ENCODE peak calls at places on chromosomes 6 and 20, in five cellular contexts. C is fibroblast of the aortic adventitia; D is upper lobe of right lung; T is SK-N-SH; Z is activated naive CD4-positive, alpha-beta T cell treated with anti-CD3 and anti-CD28 coated beads, Interleukin-2, amount 50 U/mL, for 16 hours. B is an unnamed sample.

GRCh38 chr20:50336631-50337030 is 146.0 kb downstream of the CEBPB start:
- DNase-seq in T (no peak), Z (no peak), D (no peak), C (no peak), B (no peak)

GRCh38 chr6:125865015-125865414 is 74.3 kb downstream of the NCOA7 start:
- DNase-seq in Z (no peak), T (no peak), C (no peak), D (no peak), B (no peak)

GRCh38 chr20:57676517-57677322 is 33.1 kb downstream of the PMEPA1 start:
- DNase-seq in C (no peak), D (no peak), Z (no peak), T (no peak), B (no peak)

GRCh38 chr6:16204653-16205376 is 33.6 kb upstream of the GMPR start:
- DNase-seq in Z (no peak), T (no peak), C (no peak), D (no peak), B (no peak)

GRCh38 chr6:90266845-90267621 is 29.6 kb downstream of the BACH2 start:
- DNase-seq in T (no peak), Z (no peak), C (no peak), D (no peak), B (no peak)

GRCh38 chr20:53735536-53736050 is 142.0 kb upstream of the ZNF217 start:
- DNase-seq in T (no peak), C (peak), D (no peak), Z (no peak), B (no peak)

GRCh38 chr6:147177286-147177685 is 26.9 kb upstream of the STXBP5 start:
- DNase-seq in D (no peak), T (no peak), Z (no peak), C (peak), B (no peak)

GRCh38 chr20:24755411-24755922 is 193.6 kb upstream of the CST7 start:
- DNase-seq in D (no peak), T (no peak), Z (no peak), C (no peak), B (no peak)

GRCh38 chr20:61933951-61934715 is 131.5 kb downstream of the TAF4 start:
- DNase-seq in C (no peak), Z (peak), T (no peak), D (peak), B (peak)

GRCh38 chr6:161080263-161080970 is 88.8 kb downstream of the MAP3K4 start:
- DNase-seq in D (no peak), C (no peak), T (no peak), Z (no peak), B (no peak)

GRCh38 chr6:113102761-113103160 is 754.4 kb upstream of the MARCKS start:
- DNase-seq in D (no peak), Z (no peak), C (no peak), T (no peak), B (no peak)

GRCh38 chr6:107607109-107607508 is 117.2 kb downstream of the SOBP start:
- DNase-seq in T (no peak), D (no peak), C (peak), Z (no peak), B (peak)

GRCh38 chr20:62590301-62591121 is 51.8 kb upstream of the SLCO4A1 start:
- DNase-seq in Z (no peak), C (peak), T (no peak), D (no peak), B (no peak)

GRCh38 chr6:84522135-84522535 is 242.3 kb downstream of the TBX18 start:
- DNase-seq in D (no peak), Z (no peak), T (no peak), C (peak), B (no peak)